ENCODE peak calls at places on chromosomes 5 and 9, in nine cellular contexts. G is GM23338, P is uterus, N is Peyer's patch, K is HCT116, C is A549, Y is fibroblast of lung, W is transverse colon, L is pancreas. V is an unnamed sample. For H3K4me1, the result is how much of the 10 kb centered on the place peaks cover.

GRCh38 chr5:131706278-131706677 is 71.2 kb upstream of the RAPGEF6 start:
- DNase-seq in G (no peak), P (no peak), N (no peak), K (no peak), C (no peak), Y (no peak), W (no peak), L (no peak), V (no peak)

GRCh38 chr5:170292509-170292908 is 5.1 kb downstream of the LCP2 start:
- DNase-seq in G (no peak), P (no peak), N (no peak), K (no peak), C (no peak), Y (no peak), W (no peak), L (no peak), V (no peak)

GRCh38 chr9:96045811-96046210 is 170.3 kb downstream of the ERCC6L2 start:
- DNase-seq in G (no peak), P (no peak), N (no peak), K (no peak), C (no peak), Y (no peak), W (no peak), L (no peak), V (no peak)

GRCh38 chr9:38068866-38069628 is at the start of gene SHB:
- DNase-seq in G (peak), P (peak), N (peak), K (no peak), C (peak), Y (peak), W (peak), L (peak), V (peak)

GRCh38 chr9:12426198-12426864 is 266.9 kb upstream of the TYRP1 start:
- DNase-seq in G (peak), P (no peak), N (no peak), K (no peak), C (no peak), Y (no peak), W (no peak), L (no peak), V (no peak)

GRCh38 chr5:80093796-80094195 is 58.6 kb downstream of the THBS4 start:
- DNase-seq in G (peak), P (no peak), N (no peak), K (no peak), C (no peak), Y (no peak), W (no peak), L (no peak), V (no peak)

GRCh38 chr5:75460947-75461346 is 50.5 kb downstream of the CERT1 start:
- DNase-seq in G (no peak), P (no peak), N (no peak), K (no peak), C (no peak), Y (no peak), W (no peak), L (no peak), V (no peak)

GRCh38 chr5:40798856-40799210 is 659 bp upstream of the PRKAA1 start:
- DNase-seq in G (no peak), P (no peak), N (no peak), K (no peak), C (no peak), Y (no peak), W (no peak), L (no peak), V (no peak)

GRCh38 chr5:78320461-78320860 is 26.0 kb upstream of the AP3B1 start:
- DNase-seq in G (peak), P (no peak), N (no peak), K (peak), C (no peak), Y (peak), W (no peak), L (no peak), V (peak)

GRCh38 chr5:72842816-72843215 is 26.4 kb downstream of the TNPO1 start:
- DNase-seq in G (peak), P (no peak), N (peak), K (peak), C (peak), Y (peak), W (peak), L (no peak), V (peak)

GRCh38 chr5:69414885-69415583 is at the start of gene MARVELD2:
- DNase-seq in G (peak), P (peak), N (peak), K (peak), C (peak), Y (peak), W (peak), L (peak), V (peak)

GRCh38 chr5:139481122-139481533 is 1.4 kb downstream of the STING1 start:
- DNase-seq in G (no peak), P (peak), N (peak), K (no peak), C (no peak), Y (no peak), W (no peak), L (no peak), V (peak)

GRCh38 chr9:34793428-34793827 is 83.5 kb upstream of the CCL21 start:
- DNase-seq in G (no peak), P (no peak), N (no peak), K (no peak), C (no peak), Y (no peak), W (no peak), L (no peak), V (no peak)

DNA sequence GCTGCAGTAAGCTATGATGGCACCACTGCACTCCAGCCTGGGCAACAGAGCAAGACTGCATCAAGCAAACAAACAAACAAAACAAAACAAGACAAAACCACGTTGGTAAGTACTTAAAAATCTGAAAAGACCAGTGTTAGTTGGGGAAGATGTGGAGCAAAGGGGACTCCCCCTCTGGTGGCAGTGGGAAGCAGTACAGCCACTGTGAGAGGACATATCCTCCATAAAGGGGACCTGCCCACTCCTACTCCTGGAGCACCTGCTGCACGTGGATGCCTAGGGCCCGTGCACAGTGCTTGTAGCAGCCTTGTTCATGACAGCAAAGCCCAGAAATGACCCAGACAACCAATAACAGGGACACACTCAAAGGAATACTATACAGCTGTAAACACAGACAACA is 17.0 kb upstream of the IPPK start:
- DNase-seq in G (peak), P (no peak), N (no peak), K (no peak), C (no peak), Y (no peak), W (no peak), L (no peak), V (no peak)
- TF ChIP-seq CTCF in G (peak), P (no peak), N (no peak), K (peak), C (no peak), Y (no peak), W (no peak), L (no peak), V (no peak)

GRCh38 chr5:160349249-160349965 is 21.0 kb downstream of the C1QTNF2 start:
- DNase-seq in G (no peak), P (no peak), N (no peak), K (no peak), C (no peak), Y (no peak), W (no peak), L (no peak), V (no peak)
- H3K4me1 ChIP-seq in G (under half), P (under half), N (under half), K (under half), C (under half), Y (under half), W (under half), L (under half), V (under half)

DNA sequence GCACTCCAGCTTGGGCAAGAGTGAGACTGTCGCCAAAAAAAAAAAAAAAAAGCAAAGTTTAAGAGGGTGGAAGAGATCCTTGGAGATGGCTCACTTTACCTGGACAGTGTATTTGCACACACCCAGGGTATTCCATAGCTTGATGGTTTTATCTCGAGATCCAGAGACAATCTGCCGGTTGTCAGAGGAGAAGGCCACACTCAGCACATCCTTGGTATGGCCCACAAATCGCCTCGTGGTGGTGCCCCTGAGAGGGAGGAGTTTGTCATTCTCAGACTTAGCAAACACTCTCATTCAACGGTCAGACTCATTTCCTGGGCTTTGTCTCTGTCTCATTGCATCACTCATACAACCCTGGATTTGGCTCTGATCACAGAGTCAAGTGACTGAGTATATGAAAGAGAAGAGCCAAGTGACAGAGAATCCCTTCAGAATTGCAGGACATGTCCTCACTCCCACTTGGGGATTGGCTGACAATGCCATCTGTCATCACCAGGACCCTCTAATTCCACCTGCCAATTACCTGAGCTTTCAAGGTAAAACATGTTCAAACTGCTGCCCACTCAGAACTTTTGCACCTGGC is 2.2 kb downstream of the RACK1 start:
- DNase-seq in G (no peak), P (no peak), N (no peak), K (no peak), C (no peak), Y (peak), W (no peak), L (no peak), V (no peak)
- H3K4me3 ChIP-seq in G (peak), P (no peak), N (peak), K (peak), C (peak), Y (peak), W (peak), L (peak), V (no peak)

GRCh38 chr9:104025945-104026344 is 68.2 kb upstream of the SMC2 start:
- DNase-seq in G (no peak), P (no peak), N (no peak), K (no peak), C (no peak), Y (no peak), W (no peak), L (no peak), V (no peak)
- TF ChIP-seq CTCF in G (no peak), P (peak), N (no peak), K (no peak), C (no peak), Y (no peak), W (no peak), L (no peak), V (no peak)

DNA sequence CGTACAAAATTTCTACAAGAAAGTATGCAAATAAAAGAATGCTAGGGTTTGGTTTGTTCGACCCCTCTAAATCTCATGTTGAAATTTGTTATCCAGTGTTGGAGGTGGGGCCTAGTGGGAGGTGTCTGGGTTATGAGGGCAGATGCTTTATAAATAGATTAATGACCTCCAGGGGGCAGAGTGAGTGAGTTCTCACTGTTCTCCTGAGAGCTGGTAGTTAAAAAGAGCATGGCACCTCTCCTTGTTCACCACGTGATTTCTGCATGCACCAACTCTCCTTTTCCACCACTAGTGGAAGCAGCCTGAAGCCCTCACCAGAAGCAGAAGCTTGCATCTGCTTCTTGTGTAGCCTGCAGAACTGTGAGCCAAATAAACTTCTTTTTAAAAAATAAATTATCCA is 50.4 kb upstream of the FAM170A start:
- DNase-seq in G (peak), P (no peak), N (no peak), K (peak), C (peak), Y (peak), W (no peak), L (no peak), V (peak)
- H3K4me1 ChIP-seq in G (under half), P (under half), N (under half), K (under half), C (under half), Y (under half), W (under half), L (under half), V (under half)

DNA sequence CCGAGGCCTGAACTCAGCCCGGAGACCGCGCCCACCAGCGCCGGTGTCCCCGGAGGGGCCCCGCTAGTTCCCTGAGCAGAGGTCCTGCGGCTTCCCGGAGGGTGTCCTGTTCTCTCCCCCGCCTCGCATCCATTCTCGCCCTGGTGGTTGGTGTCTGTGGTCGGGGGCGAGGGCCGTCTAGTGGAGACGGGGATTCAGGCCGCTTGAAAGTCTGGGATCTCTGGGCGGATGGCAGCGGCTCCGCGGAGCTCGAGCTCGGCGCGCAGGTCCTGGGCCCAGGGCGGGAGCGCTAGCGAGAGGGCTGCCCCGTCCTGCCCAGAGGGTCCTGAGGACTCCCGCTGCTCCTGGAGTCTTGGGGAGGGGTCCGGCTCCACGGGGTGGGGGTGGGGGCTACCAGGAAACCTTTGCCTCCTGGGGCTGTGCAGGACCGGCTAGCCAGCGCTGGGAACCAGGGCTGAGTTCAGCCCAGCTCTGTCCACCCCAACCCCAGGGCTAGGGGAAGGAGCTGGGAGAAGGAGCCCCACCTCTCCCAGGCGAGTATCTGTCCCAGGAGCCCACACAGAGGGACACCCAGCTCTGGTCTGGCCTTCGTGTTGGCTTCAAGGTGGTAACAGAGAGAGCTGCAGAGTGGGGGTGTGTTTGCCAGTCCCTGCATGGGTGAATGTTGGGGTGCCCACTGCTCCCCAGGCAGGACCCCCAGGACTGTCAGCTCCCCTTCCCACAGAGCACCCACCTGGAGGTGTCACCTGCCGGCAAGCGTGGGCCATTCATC is 4.0 kb downstream of the TOR4A start:
- DNase-seq in G (peak), P (no peak), N (no peak), K (no peak), C (no peak), Y (no peak), W (no peak), L (peak), V (peak)
- H3K4me3 ChIP-seq in G (peak), P (no peak), N (no peak), K (no peak), C (no peak), Y (no peak), W (no peak), L (no peak), V (no peak)

GRCh38 chr9:15697459-15697858 is 144.6 kb downstream of the CCDC171 start:
- DNase-seq in G (no peak), P (no peak), N (no peak), K (no peak), C (no peak), Y (peak), W (no peak), L (no peak), V (no peak)

GRCh38 chr9:15693701-15694100 is 140.9 kb downstream of the CCDC171 start:
- DNase-seq in G (no peak), P (no peak), N (no peak), K (no peak), C (no peak), Y (no peak), W (no peak), L (no peak), V (no peak)

DNA sequence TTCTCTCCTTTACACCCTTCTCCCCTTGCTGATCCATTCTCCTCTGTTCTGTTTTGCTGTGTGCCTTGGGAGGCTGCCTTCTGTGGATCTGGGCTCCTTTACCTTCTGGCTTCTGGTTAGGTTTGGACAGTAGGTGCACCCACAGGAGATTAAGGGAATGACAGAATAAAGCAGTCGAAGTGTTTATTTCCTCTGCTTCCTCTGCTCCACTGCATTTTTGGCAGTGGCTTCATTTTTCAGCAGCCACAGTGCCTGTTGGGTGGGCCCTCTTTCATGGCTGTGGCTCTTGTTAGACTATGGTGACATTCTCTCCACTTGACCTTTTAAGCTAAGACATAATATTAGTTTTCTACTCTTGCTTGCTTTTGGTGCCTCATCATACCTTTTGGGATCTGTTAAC is 144.1 kb downstream of the CCDC171 start:
- DNase-seq in G (peak), P (no peak), N (no peak), K (no peak), C (no peak), Y (peak), W (no peak), L (no peak), V (no peak)
- TF ChIP-seq CTCF in G (no peak), P (no peak), N (no peak), K (no peak), C (no peak), Y (peak), W (no peak), L (no peak), V (no peak)